ENCODE peak calls at places on chromosomes 6 and 20, in nine cellular contexts. E is dorsolateral prefrontal cortex; D is CD8-positive, alpha-beta memory T cell; G is HepG2; K is Peyer's patch; L is uterus; S is CD8-positive, alpha-beta T cell; U is sigmoid colon; Q is H9. R is an unnamed sample.

GRCh38 chr6:138307816-138308727 is 69.6 kb upstream of the SMIM28 start:
- DNase-seq in G (peak; percentile 13), Q (no peak), E (peak; percentile 31), L (no peak), S (no peak), K (no peak), D (no peak), U (peak; percentile 79), R (peak; percentile 63)

GRCh38 chr20:61385731-61386130 is 133.7 kb downstream of the CDH4 start:
- DNase-seq in G (no peak), D (no peak), E (no peak), U (no peak), L (no peak), K (no peak), S (no peak), Q (no peak), R (no peak)

GRCh38 chr6:15270402-15270801 is 24.5 kb downstream of the JARID2 start:
- DNase-seq in G (no peak), U (no peak), E (no peak), L (no peak), Q (no peak), D (no peak), S (no peak), K (no peak), R (no peak)

GRCh38 chr6:74879234-74879633 is 326.6 kb downstream of the COL12A1 start:
- DNase-seq in L (no peak), G (no peak), Q (no peak), S (no peak), U (no peak), E (no peak), K (no peak), D (no peak), R (no peak)

GRCh38 chr20:17626217-17627007 is 55.6 kb downstream of the RRBP1 start:
- DNase-seq in G (no peak), U (peak; percentile 81), S (no peak), K (peak; percentile 66), L (no peak), D (no peak), E (no peak), Q (no peak), R (peak; percentile 80)

GRCh38 chr6:139919107-139920026 is 544.9 kb upstream of the CITED2 start:
- DNase-seq in U (no peak), G (no peak), K (no peak), L (no peak), E (no peak), Q (no peak), D (no peak), S (no peak), R (no peak)

GRCh38 chr20:34075647-34076046 is 36.4 kb downstream of the EIF2S2 start:
- DNase-seq in L (no peak), K (no peak), Q (peak; percentile 49), E (no peak), S (no peak), G (no peak), D (no peak), U (peak; percentile 51), R (no peak)

GRCh38 chr20:56244259-56244658 is 4.3 kb upstream of the MC3R start:
- DNase-seq in D (no peak), U (no peak), K (no peak), Q (no peak), S (no peak), E (no peak), G (no peak), L (no peak), R (no peak)

GRCh38 chr6:169635345-169635744 is 66.5 kb downstream of the WDR27 start:
- DNase-seq in D (no peak), G (no peak), E (no peak), K (no peak), U (no peak), L (no peak), S (no peak), Q (no peak), R (no peak)

GRCh38 chr6:98525860-98526259 is 308.5 kb upstream of the POU3F2 start:
- DNase-seq in L (no peak), G (no peak), E (no peak), D (no peak), K (no peak), Q (peak; percentile 66), U (no peak), S (no peak), R (no peak)

GRCh38 chr6:143490244-143490643 is 21.3 kb downstream of the FUCA2 start:
- DNase-seq in L (no peak), E (no peak), Q (no peak), S (no peak), U (no peak), D (no peak), G (no peak), K (no peak), R (no peak)

GRCh38 chr6:105087571-105088211 is 92.1 kb downstream of the POPDC3 start:
- DNase-seq in L (peak; percentile 28), G (peak; percentile 46), Q (no peak), E (peak; percentile 39), K (no peak), S (peak; percentile 32), D (no peak), U (no peak), R (peak; percentile 58)

GRCh38 chr6:12911387-12911960 is 194.9 kb downstream of the PHACTR1 start:
- DNase-seq in L (no peak), G (peak; percentile 18), S (no peak), E (no peak), U (no peak), K (no peak), Q (no peak), D (no peak), R (no peak)

GRCh38 chr6:152364846-152365245 is 272.3 kb downstream of the SYNE1 start:
- DNase-seq in E (no peak), S (no peak), L (no peak), G (no peak), D (no peak), Q (no peak), K (no peak), U (no peak), R (no peak)

GRCh38 chr20:36285746-36286447 is 20.2 kb upstream of the DLGAP4 start:
- DNase-seq in K (no peak), D (no peak), U (peak; percentile 41), E (no peak), S (no peak), G (no peak), Q (no peak), L (no peak), R (no peak)

GRCh38 chr20:36281785-36282380 is 24.3 kb upstream of the DLGAP4 start:
- DNase-seq in S (no peak), L (no peak), G (no peak), K (no peak), D (no peak), Q (no peak), E (no peak), U (peak; percentile 24), R (no peak)

GRCh38 chr20:36279362-36279761 is 26.8 kb upstream of the DLGAP4 start:
- DNase-seq in L (no peak), G (no peak), E (no peak), Q (no peak), U (peak; percentile 45), D (no peak), K (no peak), S (no peak), R (no peak)

GRCh38 chr20:36279776-36280175 is 26.4 kb upstream of the DLGAP4 start:
- DNase-seq in Q (no peak), U (peak; percentile 37), E (no peak), L (no peak), D (no peak), G (no peak), S (no peak), K (no peak), R (no peak)

GRCh38 chr20:36284751-36285150 is 21.4 kb upstream of the DLGAP4 start:
- DNase-seq in U (peak; percentile 25), D (no peak), E (no peak), K (no peak), Q (no peak), S (no peak), G (no peak), L (no peak), R (no peak)
- H3K27me3 ChIP-seq in U (peaks cover 3% of the 10 kb centered on the region), D (peaks cover 7% of the 10 kb centered on the region), E (no peaks in the 10 kb centered on the region), K (no peaks in the 10 kb centered on the region), Q (no peaks in the 10 kb centered on the region), S (peaks cover 5% of the 10 kb centered on the region), G (no peaks in the 10 kb centered on the region), L (no peaks in the 10 kb centered on the region), R (no peaks in the 10 kb centered on the region)

DNA sequence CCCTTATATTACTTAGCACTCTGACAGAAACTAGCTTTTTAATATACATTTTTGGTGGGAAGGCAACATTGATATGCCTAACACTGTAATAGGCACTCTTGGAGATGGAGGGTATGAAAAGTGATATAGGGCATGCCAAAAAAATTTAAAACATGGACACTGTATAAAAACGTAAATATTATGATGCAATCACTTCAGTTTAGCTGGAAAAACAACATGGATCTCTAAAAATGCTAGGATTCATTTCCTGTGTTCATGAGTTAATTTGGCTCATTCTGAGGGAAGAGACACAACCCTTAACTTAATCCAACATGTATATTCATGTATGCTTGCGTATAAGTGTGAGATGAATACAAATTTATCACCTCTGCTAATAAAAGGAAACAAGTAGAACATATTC is 157.3 kb upstream of the TFAP2D start:
- DNase-seq in S (no peak), U (no peak), L (no peak), K (no peak), D (no peak), Q (no peak), E (no peak), G (no peak), R (no peak)
- H3K27me3 ChIP-seq in S (no peaks in the 10 kb centered on the region), U (no peaks in the 10 kb centered on the region), L (no peaks in the 10 kb centered on the region), K (no peaks in the 10 kb centered on the region), D (no peaks in the 10 kb centered on the region), Q (no peaks in the 10 kb centered on the region), E (no peaks in the 10 kb centered on the region), G (no peaks in the 10 kb centered on the region), R (no peaks in the 10 kb centered on the region)

DNA sequence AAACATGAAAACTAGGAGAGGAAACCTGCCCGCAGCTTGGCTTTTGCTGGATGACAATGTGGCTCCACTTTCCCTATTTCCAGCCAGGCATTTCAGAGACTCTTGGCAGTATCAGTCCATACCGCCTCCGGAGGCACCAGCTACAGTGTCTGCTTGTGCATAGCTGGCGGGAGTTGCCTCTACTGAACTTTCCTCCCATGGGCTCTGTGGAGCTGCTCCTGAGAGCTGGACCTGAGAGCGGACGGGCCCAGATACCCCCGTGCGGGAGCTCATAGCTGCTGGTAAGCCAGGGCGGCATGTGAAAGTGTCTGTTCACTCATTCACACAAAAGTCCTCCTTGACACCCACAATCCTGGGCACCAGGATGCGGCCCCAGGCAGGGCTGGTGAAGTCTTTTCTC is 130.3 kb upstream of the PMEPA1 start:
- DNase-seq in S (no peak), G (no peak), Q (peak; percentile 17), D (no peak), E (peak; percentile 26), U (no peak), L (no peak), K (no peak), R (no peak)
- H3K27me3 ChIP-seq in S (no peaks in the 10 kb centered on the region), G (peaks cover 23% of the 10 kb centered on the region), Q (no peaks in the 10 kb centered on the region), D (no peaks in the 10 kb centered on the region), E (no peaks in the 10 kb centered on the region), U (no peaks in the 10 kb centered on the region), L (no peaks in the 10 kb centered on the region), K (no peaks in the 10 kb centered on the region), R (no peaks in the 10 kb centered on the region)

DNA sequence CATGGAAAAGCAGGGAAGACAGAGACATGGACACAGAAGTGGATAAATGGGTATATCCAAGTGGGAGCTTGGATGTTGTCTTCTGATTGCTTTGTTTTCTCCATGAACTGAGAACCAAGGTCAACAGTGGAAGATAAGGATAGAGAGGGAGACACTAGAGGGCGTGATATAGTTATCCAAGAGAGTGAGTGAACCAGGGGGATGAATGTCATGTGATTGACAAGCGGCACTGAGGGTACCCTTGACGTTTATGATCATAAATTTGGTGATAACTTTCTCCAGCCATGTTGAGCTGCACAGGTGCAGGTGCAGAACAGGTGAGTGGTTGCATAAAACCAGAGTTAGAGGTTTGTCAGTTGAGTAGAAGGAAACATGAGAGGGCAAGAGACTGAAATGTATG is 20.7 kb downstream of the EBF4 start:
- DNase-seq in K (no peak), E (no peak), Q (no peak), U (no peak), D (no peak), S (peak; percentile 24), G (peak; percentile 52), L (no peak), R (no peak)
- H3K27me3 ChIP-seq in K (no peaks in the 10 kb centered on the region), E (no peaks in the 10 kb centered on the region), Q (no peaks in the 10 kb centered on the region), U (no peaks in the 10 kb centered on the region), D (no peaks in the 10 kb centered on the region), S (no peaks in the 10 kb centered on the region), G (peaks cover 6% of the 10 kb centered on the region), L (no peaks in the 10 kb centered on the region), R (no peaks in the 10 kb centered on the region)